ENCODE peak calls at places on chromosomes 6 and 20, in six cellular contexts. T is CD4-positive, CD25-positive, alpha-beta regulatory T cell; P is DMS153; E is AG09319; Q is KBM-7; C is Caki2. N is an unnamed sample.
A peak's percentile ranks its signal among the peaks of the same experiment; 100 is the strongest.

GRCh38 chr6:71473908-71474307 is 185.3 kb downstream of the OGFRL1 start:
- DNase-seq in P (no peak), T (no peak), Q (no peak), E (no peak), C (peak; percentile 81), N (no peak)

GRCh38 chr20:3781153-3781910 is at the start of gene SPEF1:
- DNase-seq in Q (peak; percentile 93), E (peak; percentile 79), T (no peak), C (peak; percentile 93), P (peak; percentile 95), N (no peak)

GRCh38 chr6:21648475-21649050 is 55.0 kb downstream of the SOX4 start:
- DNase-seq in P (no peak), E (no peak), Q (peak; percentile 70), C (no peak), T (no peak), N (no peak)

GRCh38 chr20:11544029-11544678 is 373.5 kb upstream of the BTBD3 start:
- DNase-seq in C (peak; percentile 78), T (no peak), P (peak; percentile 53), E (peak; percentile 28), Q (peak; percentile 63), N (no peak)

GRCh38 chr20:63484236-63484635 is 11.8 kb upstream of the KCNQ2 start:
- DNase-seq in C (no peak), E (no peak), P (no peak), T (no peak), Q (no peak), N (no peak)

GRCh38 chr6:2970753-2971419 is 481 bp downstream of the SERPINB6 start:
- DNase-seq in C (peak; percentile 56), T (peak; percentile 38), E (no peak), Q (peak; percentile 39), P (no peak), N (peak; percentile 5)

GRCh38 chr6:43120938-43121913 is 45.1 kb downstream of the PTK7 start:
- DNase-seq in T (no peak), C (peak; percentile 77), P (no peak), E (peak; percentile 96), Q (no peak), N (no peak)

GRCh38 chr6:6320901-6321300 is 439 bp upstream of the F13A1 start:
- DNase-seq in C (peak; percentile 27), P (no peak), Q (no peak), E (no peak), T (no peak), N (no peak)

GRCh38 chr6:137272403-137272802 is 53.2 kb upstream of the IFNGR1 start:
- DNase-seq in C (no peak), Q (no peak), T (no peak), P (no peak), E (no peak), N (no peak)

GRCh38 chr6:38871745-38872568 is 156.8 kb downstream of the DNAH8 start:
- DNase-seq in Q (peak; percentile 62), T (peak; percentile 66), C (peak; percentile 22), E (no peak), P (peak; percentile 22), N (peak; percentile 30)

GRCh38 chr20:20211274-20211987 is 156.5 kb upstream of the INSM1 start:
- DNase-seq in Q (no peak), E (no peak), C (peak; percentile 39), T (no peak), P (no peak), N (no peak)

GRCh38 chr20:24735263-24735662 is 213.8 kb upstream of the CST7 start:
- DNase-seq in P (no peak), C (no peak), T (no peak), E (no peak), Q (no peak), N (no peak)

GRCh38 chr20:46646659-46647380 is 4.4 kb downstream of the SLC13A3 start:
- DNase-seq in T (no peak), E (no peak), C (no peak), Q (no peak), P (no peak), N (no peak)

GRCh38 chr6:121698617-121699016 is 263.2 kb downstream of the GJA1 start:
- DNase-seq in Q (no peak), C (no peak), E (no peak), P (no peak), T (no peak), N (no peak)

GRCh38 chr6:4287811-4288244 is 152.5 kb upstream of the ECI2 start:
- DNase-seq in T (no peak), E (no peak), P (peak; percentile 5), Q (no peak), C (no peak), N (no peak)

GRCh38 chr20:56451056-56451765 is 17.2 kb upstream of the RTF2 start:
- DNase-seq in C (no peak), P (no peak), E (no peak), Q (peak; percentile 28), T (no peak), N (no peak)

GRCh38 chr6:139308936-139309603 is 17.3 kb upstream of the TXLNB start:
- DNase-seq in E (no peak), C (no peak), T (no peak), Q (no peak), P (no peak), N (no peak)

GRCh38 chr6:111838749-111839484 is 34.3 kb downstream of the FYN start:
- DNase-seq in P (no peak), C (no peak), E (no peak), T (no peak), Q (no peak), N (no peak)

GRCh38 chr6:47292944-47293343 is 16.8 kb downstream of the TNFRSF21 start:
- DNase-seq in P (no peak), Q (no peak), C (no peak), E (no peak), T (no peak), N (no peak)

GRCh38 chr6:127299522-127300240 is 33.0 kb downstream of the RNF146 start:
- DNase-seq in E (no peak), P (no peak), T (no peak), Q (no peak), C (no peak), N (no peak)

GRCh38 chr6:130775421-130776012 is 51.7 kb upstream of the SMLR1 start:
- DNase-seq in P (no peak), E (no peak), T (no peak), C (no peak), Q (no peak), N (no peak)

GRCh38 chr20:3168079-3168828 is 5.1 kb downstream of the LZTS3 start:
- DNase-seq in T (no peak), C (no peak), E (no peak), P (peak; percentile 7), Q (no peak), N (no peak)

GRCh38 chr20:39468703-39469102 is 506.6 kb downstream of the DHX35 start:
- DNase-seq in C (peak; percentile 10), T (no peak), E (no peak), P (no peak), Q (no peak), N (no peak)